ENCODE peak calls at places on chromosomes 7 and 10, in ten cellular contexts. One of them, this sample, is unnamed. For H3K4me1 and H3K27me3, the result is how much of the 10 kb centered on the place peaks cover.

GRCh38 chr10:91049961-91050360 is 129.1 kb upstream of the ANKRD1 start:
- DNase-seq in hepatocyte: no peak
- DNase-seq in suprapubic skin: no peak
- DNase-seq in iPS DF 6.9: no peak
- DNase-seq in CD4-positive, alpha-beta memory T cell: no peak
- DNase-seq in stomach: no peak
- DNase-seq in left ventricle myocardium inferior: no peak
- DNase-seq in transverse colon: no peak
- DNase-seq in IMR-90: no peak
- DNase-seq in endothelial cell of umbilical vein: peak
- DNase-seq in this sample: no peak

GRCh38 chr10:79103585-79103984 is 34.8 kb downstream of the ZMIZ1 start:
- DNase-seq in endothelial cell of umbilical vein: no peak
- DNase-seq in iPS DF 6.9: no peak
- DNase-seq in stomach: no peak
- DNase-seq in hepatocyte: no peak
- DNase-seq in left ventricle myocardium inferior: no peak
- DNase-seq in transverse colon: no peak
- DNase-seq in suprapubic skin: no peak
- DNase-seq in IMR-90: no peak
- DNase-seq in CD4-positive, alpha-beta memory T cell: no peak
- DNase-seq in this sample: no peak

GRCh38 chr10:131838921-131839320 is 61.9 kb upstream of the PPP2R2D start:
- DNase-seq in stomach: no peak
- DNase-seq in endothelial cell of umbilical vein: no peak
- DNase-seq in transverse colon: no peak
- DNase-seq in CD4-positive, alpha-beta memory T cell: no peak
- DNase-seq in iPS DF 6.9: no peak
- DNase-seq in hepatocyte: no peak
- DNase-seq in suprapubic skin: peak
- DNase-seq in IMR-90: no peak
- DNase-seq in left ventricle myocardium inferior: no peak
- DNase-seq in this sample: no peak

GRCh38 chr10:125513783-125514182 is 169.2 kb downstream of the TEX36 start:
- DNase-seq in CD4-positive, alpha-beta memory T cell: no peak
- DNase-seq in left ventricle myocardium inferior: no peak
- DNase-seq in stomach: no peak
- DNase-seq in transverse colon: no peak
- DNase-seq in suprapubic skin: no peak
- DNase-seq in hepatocyte: no peak
- DNase-seq in endothelial cell of umbilical vein: no peak
- DNase-seq in iPS DF 6.9: no peak
- DNase-seq in IMR-90: no peak
- DNase-seq in this sample: no peak

GRCh38 chr7:127858091-127858914 is 172.9 kb downstream of the LRRC4 start:
- DNase-seq in CD4-positive, alpha-beta memory T cell: no peak
- DNase-seq in transverse colon: no peak
- DNase-seq in left ventricle myocardium inferior: no peak
- DNase-seq in hepatocyte: no peak
- DNase-seq in IMR-90: no peak
- DNase-seq in endothelial cell of umbilical vein: no peak
- DNase-seq in stomach: no peak
- DNase-seq in iPS DF 6.9: no peak
- DNase-seq in suprapubic skin: no peak
- DNase-seq in this sample: peak

GRCh38 chr10:24374134-24374915 is 165.4 kb downstream of the KIAA1217 start:
- DNase-seq in suprapubic skin: no peak
- DNase-seq in left ventricle myocardium inferior: no peak
- DNase-seq in endothelial cell of umbilical vein: no peak
- DNase-seq in hepatocyte: no peak
- DNase-seq in iPS DF 6.9: no peak
- DNase-seq in CD4-positive, alpha-beta memory T cell: no peak
- DNase-seq in stomach: no peak
- DNase-seq in IMR-90: peak
- DNase-seq in transverse colon: no peak
- DNase-seq in this sample: no peak

GRCh38 chr10:61398730-61399129 is 54.5 kb downstream of the TMEM26 start:
- DNase-seq in CD4-positive, alpha-beta memory T cell: no peak
- DNase-seq in iPS DF 6.9: no peak
- DNase-seq in IMR-90: peak
- DNase-seq in stomach: no peak
- DNase-seq in hepatocyte: peak
- DNase-seq in transverse colon: no peak
- DNase-seq in suprapubic skin: no peak
- DNase-seq in left ventricle myocardium inferior: no peak
- DNase-seq in endothelial cell of umbilical vein: no peak
- DNase-seq in this sample: no peak

GRCh38 chr10:98212204-98212603 is 55.8 kb downstream of the LOXL4 start:
- DNase-seq in CD4-positive, alpha-beta memory T cell: no peak
- DNase-seq in transverse colon: no peak
- DNase-seq in stomach: no peak
- DNase-seq in suprapubic skin: no peak
- DNase-seq in IMR-90: no peak
- DNase-seq in left ventricle myocardium inferior: no peak
- DNase-seq in hepatocyte: no peak
- DNase-seq in iPS DF 6.9: no peak
- DNase-seq in endothelial cell of umbilical vein: no peak
- DNase-seq in this sample: peak

GRCh38 chr10:22491480-22491879 is 146.2 kb downstream of the SPAG6 start:
- DNase-seq in left ventricle myocardium inferior: no peak
- DNase-seq in suprapubic skin: no peak
- DNase-seq in endothelial cell of umbilical vein: no peak
- DNase-seq in IMR-90: no peak
- DNase-seq in transverse colon: no peak
- DNase-seq in iPS DF 6.9: no peak
- DNase-seq in hepatocyte: no peak
- DNase-seq in CD4-positive, alpha-beta memory T cell: no peak
- DNase-seq in stomach: no peak
- DNase-seq in this sample: no peak

GRCh38 chr10:69329721-69330178 is 51.5 kb downstream of the HK1 start:
- DNase-seq in stomach: no peak
- DNase-seq in hepatocyte: no peak
- DNase-seq in transverse colon: no peak
- DNase-seq in IMR-90: no peak
- DNase-seq in endothelial cell of umbilical vein: no peak
- DNase-seq in iPS DF 6.9: peak
- DNase-seq in suprapubic skin: no peak
- DNase-seq in left ventricle myocardium inferior: no peak
- DNase-seq in CD4-positive, alpha-beta memory T cell: no peak
- DNase-seq in this sample: no peak

GRCh38 chr10:22633106-22633505 is 81.3 kb downstream of the PIP4K2A start:
- DNase-seq in left ventricle myocardium inferior: no peak
- DNase-seq in iPS DF 6.9: no peak
- DNase-seq in endothelial cell of umbilical vein: no peak
- DNase-seq in transverse colon: no peak
- DNase-seq in CD4-positive, alpha-beta memory T cell: no peak
- DNase-seq in suprapubic skin: no peak
- DNase-seq in stomach: no peak
- DNase-seq in hepatocyte: no peak
- DNase-seq in IMR-90: no peak
- DNase-seq in this sample: no peak

GRCh38 chr10:47286591-47287325 is 13.2 kb upstream of the GDF10 start:
- DNase-seq in hepatocyte: no peak
- DNase-seq in stomach: no peak
- DNase-seq in CD4-positive, alpha-beta memory T cell: no peak
- DNase-seq in endothelial cell of umbilical vein: no peak
- DNase-seq in IMR-90: no peak
- DNase-seq in transverse colon: no peak
- DNase-seq in iPS DF 6.9: no peak
- DNase-seq in left ventricle myocardium inferior: no peak
- DNase-seq in suprapubic skin: peak
- DNase-seq in this sample: no peak

GRCh38 chr7:127586346-127586745 is 950 bp upstream of the GCC1 start:
- DNase-seq in iPS DF 6.9: no peak
- DNase-seq in IMR-90: no peak
- DNase-seq in suprapubic skin: no peak
- DNase-seq in CD4-positive, alpha-beta memory T cell: no peak
- DNase-seq in hepatocyte: no peak
- DNase-seq in left ventricle myocardium inferior: no peak
- DNase-seq in transverse colon: no peak
- DNase-seq in endothelial cell of umbilical vein: no peak
- DNase-seq in stomach: no peak
- DNase-seq in this sample: no peak

GRCh38 chr7:157994319-157994718 is 593.3 kb downstream of the PTPRN2 start:
- DNase-seq in endothelial cell of umbilical vein: no peak
- DNase-seq in stomach: no peak
- DNase-seq in iPS DF 6.9: no peak
- DNase-seq in CD4-positive, alpha-beta memory T cell: no peak
- DNase-seq in suprapubic skin: no peak
- DNase-seq in IMR-90: no peak
- DNase-seq in transverse colon: no peak
- DNase-seq in hepatocyte: no peak
- DNase-seq in left ventricle myocardium inferior: no peak
- DNase-seq in this sample: no peak

GRCh38 chr7:157993406-157994105 is 594.1 kb downstream of the PTPRN2 start:
- DNase-seq in left ventricle myocardium inferior: no peak
- DNase-seq in endothelial cell of umbilical vein: no peak
- DNase-seq in CD4-positive, alpha-beta memory T cell: no peak
- DNase-seq in stomach: no peak
- DNase-seq in hepatocyte: no peak
- DNase-seq in suprapubic skin: no peak
- DNase-seq in iPS DF 6.9: no peak
- DNase-seq in IMR-90: no peak
- DNase-seq in transverse colon: no peak
- DNase-seq in this sample: no peak

GRCh38 chr7:157991351-157991750 is 596.3 kb downstream of the PTPRN2 start:
- DNase-seq in iPS DF 6.9: no peak
- DNase-seq in suprapubic skin: no peak
- DNase-seq in hepatocyte: no peak
- DNase-seq in endothelial cell of umbilical vein: no peak
- DNase-seq in CD4-positive, alpha-beta memory T cell: no peak
- DNase-seq in transverse colon: peak
- DNase-seq in stomach: no peak
- DNase-seq in IMR-90: no peak
- DNase-seq in left ventricle myocardium inferior: no peak
- DNase-seq in this sample: no peak

GRCh38 chr7:157991761-157992160 is 595.9 kb downstream of the PTPRN2 start:
- DNase-seq in left ventricle myocardium inferior: no peak
- DNase-seq in hepatocyte: no peak
- DNase-seq in iPS DF 6.9: no peak
- DNase-seq in CD4-positive, alpha-beta memory T cell: no peak
- DNase-seq in IMR-90: no peak
- DNase-seq in endothelial cell of umbilical vein: no peak
- DNase-seq in stomach: no peak
- DNase-seq in transverse colon: no peak
- DNase-seq in suprapubic skin: no peak
- DNase-seq in this sample: no peak

GRCh38 chr7:157992511-157993160 is 595.0 kb downstream of the PTPRN2 start:
- DNase-seq in suprapubic skin: no peak
- DNase-seq in CD4-positive, alpha-beta memory T cell: no peak
- DNase-seq in endothelial cell of umbilical vein: no peak
- DNase-seq in transverse colon: no peak
- DNase-seq in IMR-90: no peak
- DNase-seq in iPS DF 6.9: no peak
- DNase-seq in hepatocyte: no peak
- DNase-seq in left ventricle myocardium inferior: no peak
- DNase-seq in stomach: no peak
- DNase-seq in this sample: no peak
- H3K4me1 ChIP-seq in suprapubic skin: under half
- H3K4me1 ChIP-seq in CD4-positive, alpha-beta memory T cell: under half
- H3K4me1 ChIP-seq in endothelial cell of umbilical vein: under half
- H3K4me1 ChIP-seq in transverse colon: under half
- H3K4me1 ChIP-seq in IMR-90: under half
- H3K4me1 ChIP-seq in iPS DF 6.9: under half
- H3K4me1 ChIP-seq in hepatocyte: under half
- H3K4me1 ChIP-seq in left ventricle myocardium inferior: under half
- H3K4me1 ChIP-seq in stomach: under half
- H3K4me1 ChIP-seq in this sample: under half

GRCh38 chr10:118264838-118265470 is 77.2 kb downstream of the FAM204A start:
- DNase-seq in stomach: no peak
- DNase-seq in suprapubic skin: no peak
- DNase-seq in endothelial cell of umbilical vein: no peak
- DNase-seq in CD4-positive, alpha-beta memory T cell: no peak
- DNase-seq in left ventricle myocardium inferior: no peak
- DNase-seq in IMR-90: no peak
- DNase-seq in hepatocyte: no peak
- DNase-seq in transverse colon: no peak
- DNase-seq in iPS DF 6.9: no peak
- DNase-seq in this sample: no peak
- H3K27me3 ChIP-seq in stomach: under half
- H3K27me3 ChIP-seq in suprapubic skin: under half
- H3K27me3 ChIP-seq in endothelial cell of umbilical vein: under half
- H3K27me3 ChIP-seq in CD4-positive, alpha-beta memory T cell: under half
- H3K27me3 ChIP-seq in left ventricle myocardium inferior: half or more
- H3K27me3 ChIP-seq in IMR-90: under half
- H3K27me3 ChIP-seq in hepatocyte: half or more
- H3K27me3 ChIP-seq in transverse colon: under half
- H3K27me3 ChIP-seq in iPS DF 6.9: under half
- H3K27me3 ChIP-seq in this sample: under half

DNA sequence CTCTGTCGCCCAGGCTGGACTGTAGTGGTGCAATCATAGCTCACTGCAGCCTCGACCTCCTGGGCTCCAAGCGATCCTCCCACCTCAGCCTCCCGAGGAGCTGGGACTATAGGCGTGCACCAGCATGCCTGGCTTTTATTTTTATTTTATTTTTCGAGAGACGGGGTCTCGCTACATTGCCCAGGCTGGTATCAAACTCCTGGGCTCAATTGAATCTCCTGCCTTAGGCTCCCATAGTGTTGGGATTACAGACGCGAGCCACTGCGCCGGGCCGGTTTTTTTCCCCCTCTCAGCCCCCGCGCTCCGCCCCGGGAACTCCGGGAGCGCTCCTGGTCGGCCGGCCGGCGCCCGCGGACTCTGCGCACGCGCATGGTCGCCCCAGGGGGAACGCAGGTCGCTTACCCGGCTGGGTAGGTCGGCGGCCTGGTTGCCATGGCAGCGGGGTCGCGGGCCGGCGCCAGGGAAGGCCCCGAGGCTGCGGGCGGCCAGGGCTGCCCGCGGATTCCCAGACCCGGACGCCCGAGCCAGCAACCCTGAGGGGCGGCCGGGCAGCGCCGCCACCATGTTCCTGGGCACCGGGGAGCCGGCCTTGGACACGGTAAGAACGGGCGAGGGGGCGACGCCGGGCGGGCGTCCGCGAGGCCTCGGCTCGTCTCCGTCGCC is at the start of gene IQCE:
- DNase-seq in transverse colon: peak
- DNase-seq in suprapubic skin: peak
- DNase-seq in endothelial cell of umbilical vein: peak
- DNase-seq in iPS DF 6.9: peak
- DNase-seq in stomach: peak
- DNase-seq in hepatocyte: peak
- DNase-seq in left ventricle myocardium inferior: peak
- DNase-seq in IMR-90: peak
- DNase-seq in CD4-positive, alpha-beta memory T cell: peak
- DNase-seq in this sample: peak
- H3K4me1 ChIP-seq in transverse colon: under half
- H3K4me1 ChIP-seq in suprapubic skin: under half
- H3K4me1 ChIP-seq in endothelial cell of umbilical vein: under half
- H3K4me1 ChIP-seq in iPS DF 6.9: under half
- H3K4me1 ChIP-seq in stomach: half or more
- H3K4me1 ChIP-seq in hepatocyte: under half
- H3K4me1 ChIP-seq in left ventricle myocardium inferior: half or more
- H3K4me1 ChIP-seq in IMR-90: under half
- H3K4me1 ChIP-seq in CD4-positive, alpha-beta memory T cell: under half
- H3K4me1 ChIP-seq in this sample: under half

DNA sequence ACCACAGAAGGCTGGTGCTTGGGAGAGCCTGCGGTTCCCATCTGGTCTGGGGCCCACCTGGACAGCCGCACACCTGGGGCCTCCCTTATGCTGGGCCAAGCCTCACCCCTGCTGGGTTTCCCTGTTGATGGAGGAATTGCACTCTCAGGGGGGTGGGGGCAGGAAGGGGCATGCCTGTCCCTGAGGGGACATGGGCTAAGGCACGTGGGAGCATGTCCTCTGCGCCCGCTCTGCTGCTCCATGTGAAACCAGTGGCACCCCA is 43.4 kb downstream of the OAT start:
- DNase-seq in CD4-positive, alpha-beta memory T cell: no peak
- DNase-seq in stomach: no peak
- DNase-seq in endothelial cell of umbilical vein: no peak
- DNase-seq in left ventricle myocardium inferior: no peak
- DNase-seq in hepatocyte: no peak
- DNase-seq in iPS DF 6.9: no peak
- DNase-seq in suprapubic skin: no peak
- DNase-seq in IMR-90: no peak
- DNase-seq in transverse colon: no peak
- DNase-seq in this sample: no peak
- H3K27me3 ChIP-seq in CD4-positive, alpha-beta memory T cell: under half
- H3K27me3 ChIP-seq in stomach: under half
- H3K27me3 ChIP-seq in endothelial cell of umbilical vein: under half
- H3K27me3 ChIP-seq in left ventricle myocardium inferior: half or more
- H3K27me3 ChIP-seq in hepatocyte: under half
- H3K27me3 ChIP-seq in iPS DF 6.9: under half
- H3K27me3 ChIP-seq in suprapubic skin: under half
- H3K27me3 ChIP-seq in IMR-90: under half
- H3K27me3 ChIP-seq in transverse colon: under half
- H3K27me3 ChIP-seq in this sample: under half